ENCODE peak calls at places on chromosomes 1 and 21, in nine cellular contexts. M, G, R, X, U, W, A, J and I are unnamed samples. For H3K27me3, the result is how much of the 10 kb centered on the place peaks cover.

GRCh38 chr21:44516342-44516741 is 23.7 kb downstream of the KRTAP10-1 start:
- DNase-seq in W (no peak), J (no peak), X (no peak), A (no peak), M (no peak), U (no peak), G (no peak), R (peak), I (no peak)

GRCh38 chr1:70227439-70227838 is 6.3 kb downstream of the SRSF11 start:
- DNase-seq in J (no peak), M (no peak), G (no peak), A (no peak), X (no peak), W (no peak), R (no peak), U (no peak), I (no peak)

GRCh38 chr21:17775431-17776126 is 43.6 kb downstream of the C21orf91 start:
- DNase-seq in W (no peak), M (no peak), R (peak), A (no peak), U (no peak), X (no peak), G (no peak), J (no peak), I (no peak)

GRCh38 chr1:95408506-95409136 is 174.6 kb downstream of the RWDD3 start:
- DNase-seq in J (no peak), U (no peak), W (no peak), A (no peak), M (no peak), G (no peak), X (no peak), R (no peak), I (no peak)

GRCh38 chr1:3293563-3294080 is 160.8 kb upstream of the ARHGEF16 start:
- DNase-seq in M (no peak), X (no peak), W (no peak), A (no peak), J (peak), U (no peak), R (peak), G (no peak), I (no peak)

GRCh38 chr21:25635310-25635709 is 3.7 kb upstream of the JAM2 start:
- DNase-seq in A (no peak), U (no peak), R (no peak), X (no peak), W (no peak), G (no peak), J (no peak), M (no peak), I (no peak)

GRCh38 chr1:227781314-227781930 is 34.1 kb upstream of the PRSS38 start:
- DNase-seq in X (no peak), W (no peak), G (peak), U (no peak), M (no peak), A (no peak), J (no peak), R (peak), I (no peak)

GRCh38 chr1:55572878-55573734 is 357.9 kb upstream of the USP24 start:
- DNase-seq in A (no peak), J (peak), X (no peak), G (no peak), M (no peak), W (peak), U (no peak), R (no peak), I (no peak)

GRCh38 chr1:211703812-211704566 is 28.6 kb upstream of the NEK2 start:
- DNase-seq in X (no peak), J (no peak), A (peak), M (no peak), G (no peak), U (no peak), R (no peak), W (no peak), I (peak)

GRCh38 chr1:41315482-41315823 is 45.8 kb upstream of the FOXO6 start:
- DNase-seq in X (no peak), G (no peak), R (no peak), A (no peak), U (no peak), W (no peak), M (no peak), J (no peak), I (no peak)

GRCh38 chr21:17045214-17045835 is 467.5 kb upstream of the CXADR start:
- DNase-seq in X (no peak), R (no peak), M (peak), A (no peak), U (no peak), G (no peak), W (peak), J (no peak), I (no peak)

GRCh38 chr1:26907071-26907922 is 6.5 kb downstream of the NR0B2 start:
- DNase-seq in M (no peak), A (peak), W (peak), J (peak), U (no peak), G (no peak), X (peak), R (peak), I (peak)

GRCh38 chr1:95068956-95069710 is 3.6 kb downstream of the ALG14 start:
- DNase-seq in U (no peak), M (no peak), G (no peak), X (no peak), R (no peak), J (no peak), W (no peak), A (no peak), I (no peak)

GRCh38 chr1:157540852-157541251 is 11.5 kb downstream of the FCRL5 start:
- DNase-seq in R (no peak), U (no peak), J (no peak), W (peak), M (no peak), X (no peak), G (no peak), A (no peak), I (no peak)

GRCh38 chr1:40773748-40774265 is 9.8 kb upstream of the KCNQ4 start:
- DNase-seq in R (no peak), M (no peak), G (no peak), J (no peak), X (no peak), W (no peak), U (no peak), A (no peak), I (no peak)

GRCh38 chr1:28860332-28861073 is 48.5 kb downstream of the OPRD1 start:
- DNase-seq in W (peak), J (peak), G (no peak), M (no peak), X (no peak), U (no peak), R (no peak), A (no peak), I (no peak)

GRCh38 chr1:183218039-183218618 is 32.1 kb downstream of the LAMC2 start:
- DNase-seq in U (no peak), G (peak), J (no peak), X (no peak), W (no peak), R (no peak), M (no peak), A (no peak), I (peak)

GRCh38 chr1:61202854-61203603 is 120.7 kb downstream of the NFIA start:
- DNase-seq in G (no peak), R (no peak), X (no peak), J (no peak), A (no peak), W (peak), M (peak), U (no peak), I (no peak)

GRCh38 chr1:9705337-9706098 is 54.0 kb downstream of the PIK3CD start:
- DNase-seq in R (no peak), G (no peak), X (no peak), M (no peak), A (no peak), J (peak), U (no peak), W (no peak), I (no peak)

GRCh38 chr1:1780598-1781525 is 2.6 kb upstream of the NADK start:
- DNase-seq in W (no peak), G (no peak), X (no peak), R (no peak), J (peak), A (peak), M (no peak), U (no peak), I (no peak)

GRCh38 chr21:35414511-35415139 is 365.5 kb upstream of the RUNX1 start:
- DNase-seq in J (no peak), W (no peak), U (no peak), X (no peak), A (no peak), M (no peak), R (no peak), G (no peak), I (peak)

GRCh38 chr1:169149555-169150286 is 43.2 kb downstream of the ATP1B1 start:
- DNase-seq in G (no peak), A (no peak), W (no peak), U (no peak), X (no peak), M (no peak), J (no peak), R (no peak), I (no peak)
- H3K4me3 ChIP-seq in G (no peak), A (no peak), W (no peak), U (no peak), X (no peak), M (no peak), J (no peak), R (no peak), I (no peak)

GRCh38 chr21:42688226-42688840 is 34.9 kb downstream of the PDE9A start:
- DNase-seq in G (no peak), R (peak), J (peak), W (no peak), M (no peak), A (no peak), X (no peak), U (no peak), I (no peak)
- H3K27me3 ChIP-seq in G (under half), R (under half), J (under half), W (under half), M (under half), A (under half), X (under half), U (under half), I (under half)

DNA sequence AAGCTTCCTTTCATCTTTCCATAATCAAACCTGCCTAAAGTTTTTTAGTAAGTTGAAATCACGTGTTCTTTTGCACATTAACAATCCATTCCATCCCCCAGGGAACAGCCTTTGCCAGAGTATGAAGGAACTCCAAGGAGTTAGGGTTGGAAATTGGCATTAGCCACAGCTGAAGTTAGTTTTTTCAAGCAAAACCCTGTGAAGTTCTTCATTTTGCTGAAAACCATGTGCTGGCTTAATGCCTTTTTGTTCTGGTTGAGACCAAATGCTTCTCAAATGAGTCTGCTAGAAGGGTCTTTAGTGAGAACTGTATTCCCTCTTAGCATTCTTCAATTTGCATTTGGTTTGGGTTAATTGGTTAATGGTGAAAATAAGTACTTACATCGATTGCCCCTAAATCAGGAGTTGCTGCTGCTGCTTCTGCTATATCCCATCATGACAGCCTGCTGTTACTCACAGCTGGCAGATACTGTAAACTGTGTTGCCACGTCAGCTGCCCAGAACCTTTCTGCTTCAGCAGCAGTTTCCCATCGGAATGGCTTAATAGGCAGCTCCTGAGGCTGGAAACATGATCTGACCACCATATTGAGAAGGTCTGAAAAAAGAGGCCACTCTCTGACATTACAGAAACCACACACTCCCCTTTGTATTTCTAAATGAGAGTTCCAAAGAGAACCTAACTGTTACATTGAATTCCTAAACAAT is 14.1 kb upstream of the SEC16B start:
- DNase-seq in X (no peak), M (peak), A (peak), W (peak), G (peak), R (no peak), J (peak), U (peak), I (peak)
- H3K4me3 ChIP-seq in X (no peak), M (peak), A (no peak), W (no peak), G (peak), R (no peak), J (peak), U (peak), I (no peak)

GRCh38 chr1:37761416-37762095 is 3.4 kb downstream of the EPHA10 start:
- DNase-seq in M (no peak), W (no peak), A (no peak), J (no peak), R (peak), U (no peak), G (no peak), X (no peak), I (no peak)
- H3K27me3 ChIP-seq in M (under half), W (under half), A (under half), J (under half), R (half or more), U (under half), G (half or more), X (under half), I (under half)

DNA sequence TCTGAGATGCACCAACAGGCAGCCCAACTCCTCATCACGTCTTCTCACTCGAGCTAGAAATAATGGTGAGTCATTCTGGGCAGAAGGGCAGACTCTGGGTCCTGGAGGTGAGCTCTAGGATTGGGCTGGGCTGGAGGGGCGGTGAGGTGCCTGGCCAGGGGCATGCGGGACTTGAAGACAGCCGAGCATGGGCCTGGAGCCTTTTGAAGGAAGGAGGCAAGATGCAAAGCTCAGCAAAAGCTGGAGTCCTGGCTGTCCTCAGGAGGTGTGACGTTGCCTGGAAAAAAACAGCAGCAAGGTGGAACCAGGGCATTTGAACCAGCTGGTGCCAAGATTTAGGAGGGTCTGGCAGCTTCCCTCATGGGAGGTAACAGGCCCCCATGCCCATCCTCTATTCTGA is 712 bp downstream of the KCNA2 start:
- DNase-seq in J (no peak), U (no peak), A (no peak), W (no peak), M (no peak), X (no peak), G (no peak), R (no peak), I (no peak)
- H3K4me3 ChIP-seq in J (no peak), U (peak), A (no peak), W (no peak), M (no peak), X (no peak), G (peak), R (no peak), I (no peak)

DNA sequence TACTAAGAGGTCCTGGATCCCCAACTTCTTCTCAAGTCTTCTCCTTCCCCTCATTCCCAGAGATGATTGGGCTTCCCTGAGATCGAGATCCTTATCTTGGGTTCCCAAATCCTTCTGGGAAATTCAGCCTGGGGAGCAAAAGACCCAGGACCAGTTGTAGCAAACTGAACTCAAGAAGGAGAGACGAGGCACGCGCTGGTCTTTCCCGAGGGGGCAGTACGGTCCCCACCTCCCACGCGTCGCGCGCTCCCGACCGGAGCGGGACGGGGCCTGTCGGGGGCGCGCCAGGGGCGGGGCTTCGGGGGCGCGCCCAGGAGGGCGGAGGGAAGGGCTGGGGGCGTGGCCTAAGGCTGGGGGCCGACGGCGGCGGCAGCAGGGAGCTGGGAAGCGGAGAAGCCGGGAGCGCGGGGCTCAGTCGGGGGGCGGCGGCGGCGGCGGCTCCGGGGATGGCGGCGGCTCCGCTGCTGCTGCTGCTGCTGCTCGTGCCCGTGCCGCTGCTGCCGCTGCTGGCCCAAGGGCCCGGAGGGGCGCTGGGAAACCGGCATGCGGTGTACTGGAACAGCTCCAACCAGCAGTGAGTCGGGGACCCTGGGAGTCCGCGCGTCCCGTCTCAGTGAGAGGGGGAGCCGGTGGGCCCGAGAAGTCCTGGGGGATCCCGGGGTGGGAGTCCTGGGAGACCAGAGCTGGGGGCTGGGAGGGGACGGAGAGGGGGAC is at the start of gene EFNA3:
- DNase-seq in M (no peak), J (peak), A (peak), R (peak), G (peak), X (no peak), W (peak), U (no peak), I (peak)
- H3K27me3 ChIP-seq in M (half or more), J (half or more), A (under half), R (half or more), G (under half), X (under half), W (under half), U (under half), I (under half)

GRCh38 chr1:185526318-185527307 is 207.6 kb upstream of the HMCN1 start:
- DNase-seq in G (no peak), U (no peak), X (no peak), R (no peak), J (no peak), W (no peak), M (no peak), A (no peak), I (no peak)
- H3K4me3 ChIP-seq in G (no peak), U (no peak), X (no peak), R (no peak), J (no peak), W (no peak), M (no peak), A (no peak), I (no peak)

GRCh38 chr1:59769412-59770095 is 45.2 kb upstream of the HOOK1 start:
- DNase-seq in W (no peak), M (no peak), R (no peak), G (no peak), X (no peak), U (no peak), A (no peak), J (no peak), I (no peak)
- H3K27me3 ChIP-seq in W (under half), M (under half), R (under half), G (under half), X (under half), U (under half), A (under half), J (under half), I (under half)